ENCODE peak calls at places on chromosomes 6 and 20, in six cellular contexts. One of them, this sample, is unnamed.
A peak's percentile ranks its signal among the peaks of the same experiment; 100 is the strongest.

GRCh38 chr6:129638055-129639019 is 71.6 kb downstream of the ARHGAP18 start:
- DNase-seq in sciatic nerve: no peak
- DNase-seq in neuronal stem cell: no peak
- DNase-seq in stimulated activated CD4-positive, alpha-beta T cell treated with anti-CD3 and anti-CD28 coated beads, Interleukin-1b, Interleukin-23, amount 100 ng/mL, for 4 hours: no peak
- DNase-seq in glutamatergic neuron: no peak
- DNase-seq in stimulated activated effector memory CD8-positive, alpha-beta T cell treated with anti-CD3 and anti-CD28 coated beads, Interleukin-12 subunit alpha, Interleukin-12 subunit beta, amount 100 ng/mL, for 72 hours: no peak
- DNase-seq in this sample: no peak

GRCh38 chr20:37314099-37314498 is 24.6 kb downstream of the MANBAL start:
- DNase-seq in sciatic nerve: no peak
- DNase-seq in stimulated activated effector memory CD8-positive, alpha-beta T cell treated with anti-CD3 and anti-CD28 coated beads, Interleukin-12 subunit alpha, Interleukin-12 subunit beta, amount 100 ng/mL, for 72 hours: no peak
- DNase-seq in neuronal stem cell: no peak
- DNase-seq in glutamatergic neuron: no peak
- DNase-seq in stimulated activated CD4-positive, alpha-beta T cell treated with anti-CD3 and anti-CD28 coated beads, Interleukin-1b, Interleukin-23, amount 100 ng/mL, for 4 hours: no peak
- DNase-seq in this sample: no peak

GRCh38 chr20:695165-695866 is 19.7 kb upstream of the SCRT2 start:
- DNase-seq in stimulated activated effector memory CD8-positive, alpha-beta T cell treated with anti-CD3 and anti-CD28 coated beads, Interleukin-12 subunit alpha, Interleukin-12 subunit beta, amount 100 ng/mL, for 72 hours: no peak
- DNase-seq in glutamatergic neuron: no peak
- DNase-seq in sciatic nerve: peak; percentile 4
- DNase-seq in neuronal stem cell: no peak
- DNase-seq in stimulated activated CD4-positive, alpha-beta T cell treated with anti-CD3 and anti-CD28 coated beads, Interleukin-1b, Interleukin-23, amount 100 ng/mL, for 4 hours: no peak
- DNase-seq in this sample: no peak

GRCh38 chr6:44500074-44500473 is 112.6 kb downstream of the CDC5L start:
- DNase-seq in neuronal stem cell: no peak
- DNase-seq in stimulated activated CD4-positive, alpha-beta T cell treated with anti-CD3 and anti-CD28 coated beads, Interleukin-1b, Interleukin-23, amount 100 ng/mL, for 4 hours: no peak
- DNase-seq in glutamatergic neuron: no peak
- DNase-seq in stimulated activated effector memory CD8-positive, alpha-beta T cell treated with anti-CD3 and anti-CD28 coated beads, Interleukin-12 subunit alpha, Interleukin-12 subunit beta, amount 100 ng/mL, for 72 hours: no peak
- DNase-seq in sciatic nerve: no peak
- DNase-seq in this sample: no peak

GRCh38 chr20:10322073-10323012 is 103.7 kb downstream of the SNAP25 start:
- DNase-seq in neuronal stem cell: no peak
- DNase-seq in stimulated activated CD4-positive, alpha-beta T cell treated with anti-CD3 and anti-CD28 coated beads, Interleukin-1b, Interleukin-23, amount 100 ng/mL, for 4 hours: no peak
- DNase-seq in stimulated activated effector memory CD8-positive, alpha-beta T cell treated with anti-CD3 and anti-CD28 coated beads, Interleukin-12 subunit alpha, Interleukin-12 subunit beta, amount 100 ng/mL, for 72 hours: no peak
- DNase-seq in sciatic nerve: no peak
- DNase-seq in glutamatergic neuron: no peak
- DNase-seq in this sample: no peak

GRCh38 chr20:1005452-1006027 is 3.4 kb upstream of the RSPO4 start:
- DNase-seq in stimulated activated effector memory CD8-positive, alpha-beta T cell treated with anti-CD3 and anti-CD28 coated beads, Interleukin-12 subunit alpha, Interleukin-12 subunit beta, amount 100 ng/mL, for 72 hours: no peak
- DNase-seq in sciatic nerve: no peak
- DNase-seq in neuronal stem cell: peak; percentile 35
- DNase-seq in stimulated activated CD4-positive, alpha-beta T cell treated with anti-CD3 and anti-CD28 coated beads, Interleukin-1b, Interleukin-23, amount 100 ng/mL, for 4 hours: no peak
- DNase-seq in glutamatergic neuron: peak; percentile 43
- DNase-seq in this sample: peak; percentile 32

GRCh38 chr6:17336425-17336824 is 55.3 kb downstream of the RBM24 start:
- DNase-seq in stimulated activated effector memory CD8-positive, alpha-beta T cell treated with anti-CD3 and anti-CD28 coated beads, Interleukin-12 subunit alpha, Interleukin-12 subunit beta, amount 100 ng/mL, for 72 hours: no peak
- DNase-seq in stimulated activated CD4-positive, alpha-beta T cell treated with anti-CD3 and anti-CD28 coated beads, Interleukin-1b, Interleukin-23, amount 100 ng/mL, for 4 hours: no peak
- DNase-seq in neuronal stem cell: no peak
- DNase-seq in sciatic nerve: no peak
- DNase-seq in glutamatergic neuron: no peak
- DNase-seq in this sample: no peak

GRCh38 chr6:28643017-28643740 is 117.5 kb downstream of the GPX5 start:
- DNase-seq in stimulated activated CD4-positive, alpha-beta T cell treated with anti-CD3 and anti-CD28 coated beads, Interleukin-1b, Interleukin-23, amount 100 ng/mL, for 4 hours: no peak
- DNase-seq in stimulated activated effector memory CD8-positive, alpha-beta T cell treated with anti-CD3 and anti-CD28 coated beads, Interleukin-12 subunit alpha, Interleukin-12 subunit beta, amount 100 ng/mL, for 72 hours: no peak
- DNase-seq in neuronal stem cell: no peak
- DNase-seq in sciatic nerve: no peak
- DNase-seq in glutamatergic neuron: peak; percentile 35
- DNase-seq in this sample: no peak

GRCh38 chr6:11332463-11332862 is 100.0 kb upstream of the NEDD9 start:
- DNase-seq in stimulated activated CD4-positive, alpha-beta T cell treated with anti-CD3 and anti-CD28 coated beads, Interleukin-1b, Interleukin-23, amount 100 ng/mL, for 4 hours: no peak
- DNase-seq in glutamatergic neuron: no peak
- DNase-seq in sciatic nerve: no peak
- DNase-seq in neuronal stem cell: no peak
- DNase-seq in stimulated activated effector memory CD8-positive, alpha-beta T cell treated with anti-CD3 and anti-CD28 coated beads, Interleukin-12 subunit alpha, Interleukin-12 subunit beta, amount 100 ng/mL, for 72 hours: no peak
- DNase-seq in this sample: no peak

GRCh38 chr20:53517146-53517545 is 76.5 kb downstream of the ZNF217 start:
- DNase-seq in sciatic nerve: no peak
- DNase-seq in glutamatergic neuron: no peak
- DNase-seq in stimulated activated CD4-positive, alpha-beta T cell treated with anti-CD3 and anti-CD28 coated beads, Interleukin-1b, Interleukin-23, amount 100 ng/mL, for 4 hours: no peak
- DNase-seq in neuronal stem cell: no peak
- DNase-seq in stimulated activated effector memory CD8-positive, alpha-beta T cell treated with anti-CD3 and anti-CD28 coated beads, Interleukin-12 subunit alpha, Interleukin-12 subunit beta, amount 100 ng/mL, for 72 hours: no peak
- DNase-seq in this sample: no peak